ENCODE peak calls at places on chromosome 6, in eight cellular contexts. One of them, this sample, is unnamed.

GRCh38 chr6:37821449-37821848 is 1.9 kb downstream of the ZFAND3 start:
- DNase-seq in AG04449: no peak
- DNase-seq in endothelial cell: no peak
- DNase-seq in mesothelial cell of epicardium: no peak
- DNase-seq in CD4-positive, alpha-beta T cell: no peak
- DNase-seq in lower lobe of right lung: no peak
- DNase-seq in colonic mucosa: no peak
- DNase-seq in fibroblast of mammary gland: no peak
- DNase-seq in this sample: no peak

GRCh38 chr6:114367315-114367961 is 24.6 kb upstream of the HS3ST5 start:
- DNase-seq in AG04449: no peak
- DNase-seq in endothelial cell: no peak
- DNase-seq in mesothelial cell of epicardium: no peak
- DNase-seq in CD4-positive, alpha-beta T cell: no peak
- DNase-seq in lower lobe of right lung: no peak
- DNase-seq in colonic mucosa: no peak
- DNase-seq in fibroblast of mammary gland: no peak
- DNase-seq in this sample: no peak

GRCh38 chr6:94300424-94301144 is 881.2 kb upstream of the EPHA7 start:
- DNase-seq in AG04449: no peak
- DNase-seq in endothelial cell: no peak
- DNase-seq in mesothelial cell of epicardium: no peak
- DNase-seq in CD4-positive, alpha-beta T cell: no peak
- DNase-seq in lower lobe of right lung: no peak
- DNase-seq in colonic mucosa: no peak
- DNase-seq in fibroblast of mammary gland: no peak
- DNase-seq in this sample: no peak

GRCh38 chr6:42911171-42912021 is 4.5 kb upstream of the PTCRA start:
- DNase-seq in AG04449: no peak
- DNase-seq in endothelial cell: peak
- DNase-seq in mesothelial cell of epicardium: no peak
- DNase-seq in CD4-positive, alpha-beta T cell: no peak
- DNase-seq in lower lobe of right lung: no peak
- DNase-seq in colonic mucosa: no peak
- DNase-seq in fibroblast of mammary gland: no peak
- DNase-seq in this sample: peak

GRCh38 chr6:186221-186965 is 105.9 kb upstream of the DUSP22 start:
- DNase-seq in AG04449: no peak
- DNase-seq in endothelial cell: no peak
- DNase-seq in mesothelial cell of epicardium: no peak
- DNase-seq in CD4-positive, alpha-beta T cell: no peak
- DNase-seq in lower lobe of right lung: no peak
- DNase-seq in colonic mucosa: no peak
- DNase-seq in fibroblast of mammary gland: no peak
- DNase-seq in this sample: no peak

GRCh38 chr6:35370124-35370741 is 27.9 kb downstream of the PPARD start:
- DNase-seq in AG04449: peak
- DNase-seq in endothelial cell: no peak
- DNase-seq in mesothelial cell of epicardium: no peak
- DNase-seq in CD4-positive, alpha-beta T cell: no peak
- DNase-seq in lower lobe of right lung: peak
- DNase-seq in colonic mucosa: peak
- DNase-seq in fibroblast of mammary gland: peak
- DNase-seq in this sample: no peak

GRCh38 chr6:95576621-95577316 is 566 bp upstream of the MANEA start:
- DNase-seq in AG04449: no peak
- DNase-seq in endothelial cell: no peak
- DNase-seq in mesothelial cell of epicardium: no peak
- DNase-seq in CD4-positive, alpha-beta T cell: no peak
- DNase-seq in lower lobe of right lung: no peak
- DNase-seq in colonic mucosa: no peak
- DNase-seq in fibroblast of mammary gland: peak
- DNase-seq in this sample: no peak

GRCh38 chr6:84618046-84618752 is 146.2 kb downstream of the TBX18 start:
- DNase-seq in AG04449: peak
- DNase-seq in endothelial cell: no peak
- DNase-seq in mesothelial cell of epicardium: no peak
- DNase-seq in CD4-positive, alpha-beta T cell: no peak
- DNase-seq in lower lobe of right lung: no peak
- DNase-seq in colonic mucosa: no peak
- DNase-seq in fibroblast of mammary gland: peak
- DNase-seq in this sample: no peak

GRCh38 chr6:87897581-87898147 is 150.0 kb upstream of the SPACA1 start:
- DNase-seq in AG04449: no peak
- DNase-seq in endothelial cell: no peak
- DNase-seq in mesothelial cell of epicardium: no peak
- DNase-seq in CD4-positive, alpha-beta T cell: no peak
- DNase-seq in lower lobe of right lung: no peak
- DNase-seq in colonic mucosa: no peak
- DNase-seq in fibroblast of mammary gland: peak
- DNase-seq in this sample: no peak

GRCh38 chr6:51137777-51138176 is 319.1 kb downstream of the TFAP2B start:
- DNase-seq in AG04449: no peak
- DNase-seq in endothelial cell: no peak
- DNase-seq in mesothelial cell of epicardium: no peak
- DNase-seq in CD4-positive, alpha-beta T cell: no peak
- DNase-seq in lower lobe of right lung: no peak
- DNase-seq in colonic mucosa: no peak
- DNase-seq in fibroblast of mammary gland: no peak
- DNase-seq in this sample: no peak

GRCh38 chr6:36755435-36756348 is 58.1 kb downstream of the RAB44 start:
- DNase-seq in AG04449: no peak
- DNase-seq in endothelial cell: no peak
- DNase-seq in mesothelial cell of epicardium: no peak
- DNase-seq in CD4-positive, alpha-beta T cell: peak
- DNase-seq in lower lobe of right lung: no peak
- DNase-seq in colonic mucosa: peak
- DNase-seq in fibroblast of mammary gland: peak
- DNase-seq in this sample: no peak

GRCh38 chr6:123338394-123338793 is 298.4 kb downstream of the TRDN start:
- DNase-seq in AG04449: no peak
- DNase-seq in endothelial cell: no peak
- DNase-seq in mesothelial cell of epicardium: no peak
- DNase-seq in CD4-positive, alpha-beta T cell: no peak
- DNase-seq in lower lobe of right lung: no peak
- DNase-seq in colonic mucosa: no peak
- DNase-seq in fibroblast of mammary gland: no peak
- DNase-seq in this sample: peak

GRCh38 chr6:35236223-35236622 is 22.5 kb downstream of the SCUBE3 start:
- DNase-seq in AG04449: no peak
- DNase-seq in endothelial cell: no peak
- DNase-seq in mesothelial cell of epicardium: no peak
- DNase-seq in CD4-positive, alpha-beta T cell: no peak
- DNase-seq in lower lobe of right lung: no peak
- DNase-seq in colonic mucosa: no peak
- DNase-seq in fibroblast of mammary gland: no peak
- DNase-seq in this sample: no peak

GRCh38 chr6:165689699-165690098 is 26.7 kb upstream of the PDE10A start:
- DNase-seq in AG04449: no peak
- DNase-seq in endothelial cell: no peak
- DNase-seq in mesothelial cell of epicardium: no peak
- DNase-seq in CD4-positive, alpha-beta T cell: no peak
- DNase-seq in lower lobe of right lung: no peak
- DNase-seq in colonic mucosa: no peak
- DNase-seq in fibroblast of mammary gland: peak
- DNase-seq in this sample: no peak
- TF ChIP-seq CTCF in AG04449: no peak
- TF ChIP-seq CTCF in endothelial cell: no peak
- TF ChIP-seq CTCF in mesothelial cell of epicardium: no peak
- TF ChIP-seq CTCF in CD4-positive, alpha-beta T cell: no peak
- TF ChIP-seq CTCF in lower lobe of right lung: no peak
- TF ChIP-seq CTCF in colonic mucosa: no peak
- TF ChIP-seq CTCF in fibroblast of mammary gland: no peak
- TF ChIP-seq CTCF in this sample: peak

DNA sequence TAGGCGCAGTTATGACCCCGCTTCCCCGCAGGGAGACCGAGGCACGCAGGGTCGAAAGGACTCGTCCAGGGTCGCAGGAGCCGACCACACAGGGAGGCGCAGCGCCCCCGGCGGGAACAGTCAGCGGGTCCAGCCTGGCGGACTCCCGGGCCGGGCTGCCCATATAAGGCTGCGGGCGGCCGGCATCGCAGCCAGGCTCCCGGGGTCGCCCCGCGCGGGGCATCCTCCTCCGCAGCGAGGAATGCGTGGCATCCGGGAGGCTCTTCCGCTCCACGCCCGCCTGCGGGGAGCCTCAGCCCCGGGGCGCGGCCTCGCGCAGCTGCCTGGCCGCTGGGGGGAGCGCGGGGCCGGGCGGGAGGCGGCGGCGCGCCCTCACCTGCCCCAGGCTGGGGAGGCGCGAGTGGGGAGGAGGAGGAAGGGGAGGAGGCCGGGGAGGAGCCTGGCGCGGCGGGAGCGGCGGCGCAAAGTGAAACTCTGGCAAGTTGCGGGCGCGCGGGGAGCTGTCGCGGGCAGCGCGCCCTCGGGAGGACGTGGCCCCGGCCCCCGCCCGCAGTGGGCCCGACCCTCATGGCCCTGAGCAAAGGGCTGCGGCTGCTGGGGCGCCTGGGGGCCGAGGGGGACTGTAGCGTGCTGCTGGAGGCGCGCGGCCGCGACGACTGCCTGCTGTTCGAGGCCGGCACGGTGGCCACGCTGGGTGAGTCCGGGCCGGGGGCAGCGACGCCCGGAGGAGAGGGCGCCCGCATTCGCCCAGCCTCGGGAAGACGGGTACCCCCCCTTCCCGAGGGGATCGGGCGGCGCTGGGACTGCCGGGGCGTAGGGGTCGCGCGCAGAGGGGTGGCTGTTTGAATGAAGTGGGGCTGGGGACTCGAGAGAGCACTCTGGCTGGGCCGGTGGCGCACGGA is at the start of gene SYNJ2:
- DNase-seq in AG04449: no peak
- DNase-seq in endothelial cell: peak
- DNase-seq in mesothelial cell of epicardium: peak
- DNase-seq in CD4-positive, alpha-beta T cell: peak
- DNase-seq in lower lobe of right lung: peak
- DNase-seq in colonic mucosa: peak
- DNase-seq in fibroblast of mammary gland: peak
- DNase-seq in this sample: peak
- TF ChIP-seq CTCF in AG04449: peak
- TF ChIP-seq CTCF in endothelial cell: peak
- TF ChIP-seq CTCF in mesothelial cell of epicardium: peak
- TF ChIP-seq CTCF in CD4-positive, alpha-beta T cell: peak
- TF ChIP-seq CTCF in lower lobe of right lung: peak
- TF ChIP-seq CTCF in colonic mucosa: peak
- TF ChIP-seq CTCF in fibroblast of mammary gland: peak
- TF ChIP-seq CTCF in this sample: peak

GRCh38 chr6:139254196-139254595 is 37.6 kb downstream of the TXLNB start:
- DNase-seq in AG04449: no peak
- DNase-seq in endothelial cell: no peak
- DNase-seq in mesothelial cell of epicardium: no peak
- DNase-seq in CD4-positive, alpha-beta T cell: no peak
- DNase-seq in lower lobe of right lung: no peak
- DNase-seq in colonic mucosa: no peak
- DNase-seq in fibroblast of mammary gland: no peak
- DNase-seq in this sample: no peak

GRCh38 chr6:139250296-139251274 is 41.2 kb downstream of the TXLNB start:
- DNase-seq in AG04449: no peak
- DNase-seq in endothelial cell: peak
- DNase-seq in mesothelial cell of epicardium: no peak
- DNase-seq in CD4-positive, alpha-beta T cell: peak
- DNase-seq in lower lobe of right lung: no peak
- DNase-seq in colonic mucosa: peak
- DNase-seq in fibroblast of mammary gland: peak
- DNase-seq in this sample: peak

GRCh38 chr6:139251377-139252017 is 40.3 kb downstream of the TXLNB start:
- DNase-seq in AG04449: no peak
- DNase-seq in endothelial cell: no peak
- DNase-seq in mesothelial cell of epicardium: no peak
- DNase-seq in CD4-positive, alpha-beta T cell: no peak
- DNase-seq in lower lobe of right lung: no peak
- DNase-seq in colonic mucosa: no peak
- DNase-seq in fibroblast of mammary gland: no peak
- DNase-seq in this sample: no peak

GRCh38 chr6:139253656-139254055 is 38.1 kb downstream of the TXLNB start:
- DNase-seq in AG04449: no peak
- DNase-seq in endothelial cell: no peak
- DNase-seq in mesothelial cell of epicardium: no peak
- DNase-seq in CD4-positive, alpha-beta T cell: no peak
- DNase-seq in lower lobe of right lung: no peak
- DNase-seq in colonic mucosa: no peak
- DNase-seq in fibroblast of mammary gland: no peak
- DNase-seq in this sample: no peak

DNA sequence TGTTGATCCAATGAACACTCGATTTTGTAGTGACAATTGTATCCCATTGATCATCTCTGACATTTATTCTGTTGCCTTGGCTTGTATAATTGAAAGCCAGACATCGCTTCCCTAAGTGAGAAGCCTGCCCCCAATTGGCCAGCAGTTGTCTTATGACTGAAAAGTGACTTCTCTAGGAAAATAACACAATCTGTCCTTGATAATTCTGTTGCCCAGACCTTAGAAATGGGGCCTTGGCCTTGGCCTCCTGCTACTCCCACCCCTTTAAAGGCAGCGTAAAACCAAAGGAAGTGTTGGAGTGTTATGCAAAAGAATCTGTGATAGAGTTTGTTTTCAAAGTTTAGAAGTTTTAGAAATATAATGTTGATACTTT is 39.8 kb downstream of the TXLNB start:
- DNase-seq in AG04449: no peak
- DNase-seq in endothelial cell: no peak
- DNase-seq in mesothelial cell of epicardium: no peak
- DNase-seq in CD4-positive, alpha-beta T cell: no peak
- DNase-seq in lower lobe of right lung: no peak
- DNase-seq in colonic mucosa: no peak
- DNase-seq in fibroblast of mammary gland: no peak
- DNase-seq in this sample: no peak
- TF ChIP-seq CTCF in AG04449: no peak
- TF ChIP-seq CTCF in endothelial cell: no peak
- TF ChIP-seq CTCF in mesothelial cell of epicardium: no peak
- TF ChIP-seq CTCF in CD4-positive, alpha-beta T cell: no peak
- TF ChIP-seq CTCF in lower lobe of right lung: no peak
- TF ChIP-seq CTCF in colonic mucosa: no peak
- TF ChIP-seq CTCF in fibroblast of mammary gland: no peak
- TF ChIP-seq CTCF in this sample: no peak

GRCh38 chr6:76861403-76861802 is 601.9 kb downstream of the HTR1B start:
- DNase-seq in AG04449: no peak
- DNase-seq in endothelial cell: peak
- DNase-seq in mesothelial cell of epicardium: no peak
- DNase-seq in CD4-positive, alpha-beta T cell: no peak
- DNase-seq in lower lobe of right lung: no peak
- DNase-seq in colonic mucosa: no peak
- DNase-seq in fibroblast of mammary gland: no peak
- DNase-seq in this sample: peak
- TF ChIP-seq CTCF in AG04449: no peak
- TF ChIP-seq CTCF in endothelial cell: peak
- TF ChIP-seq CTCF in mesothelial cell of epicardium: peak
- TF ChIP-seq CTCF in CD4-positive, alpha-beta T cell: no peak
- TF ChIP-seq CTCF in lower lobe of right lung: no peak
- TF ChIP-seq CTCF in colonic mucosa: peak
- TF ChIP-seq CTCF in fibroblast of mammary gland: peak
- TF ChIP-seq CTCF in this sample: peak

This sample was measured in glutamatergic neuron.